ENCODE peak calls at places on chromosomes 7 and 10, in nine cellular contexts. T is heart left ventricle, R is kidney epithelial cell, Q is BJ, C is heart right ventricle, P is SK-N-SH, E is cardiac muscle cell, V is IMR-90, A is ovary. U is an unnamed sample. For H3K36me3, the result is how much of the 10 kb centered on the place peaks cover.

GRCh38 chr10:49837096-49837495 is 75.0 kb upstream of the OGDHL start:
- DNase-seq in T (no peak), R (peak), Q (no peak), C (no peak), P (no peak), E (no peak), V (peak), A (no peak), U (no peak)

GRCh38 chr7:154698726-154699291 is 304.1 kb downstream of the PAXIP1 start:
- DNase-seq in T (no peak), R (no peak), Q (no peak), C (no peak), P (peak), E (no peak), V (no peak), A (no peak), U (no peak)

GRCh38 chr7:15795371-15795770 is 108.9 kb upstream of the MEOX2 start:
- DNase-seq in T (peak), R (no peak), Q (no peak), C (no peak), P (no peak), E (no peak), V (no peak), A (no peak), U (no peak)

GRCh38 chr10:93757136-93757535 is 600 bp upstream of the LGI1 start:
- DNase-seq in T (no peak), R (no peak), Q (no peak), C (no peak), P (no peak), E (no peak), V (no peak), A (no peak), U (no peak)

GRCh38 chr7:68700414-68700813 is 897.9 kb upstream of the AUTS2 start:
- DNase-seq in T (no peak), R (no peak), Q (no peak), C (no peak), P (no peak), E (no peak), V (peak), A (no peak), U (no peak)

GRCh38 chr10:90181251-90181691 is 479.9 kb downstream of the KIF20B start:
- DNase-seq in T (no peak), R (no peak), Q (no peak), C (no peak), P (no peak), E (peak), V (no peak), A (no peak), U (no peak)

GRCh38 chr7:106855540-106856132 is 9.4 kb upstream of the PIK3CG start:
- DNase-seq in T (no peak), R (no peak), Q (no peak), C (no peak), P (no peak), E (no peak), V (no peak), A (no peak), U (no peak)

GRCh38 chr10:15469066-15469465 is 98.0 kb upstream of the FAM171A1 start:
- DNase-seq in T (no peak), R (no peak), Q (no peak), C (no peak), P (no peak), E (no peak), V (no peak), A (no peak), U (no peak)

GRCh38 chr7:2069472-2069860 is 163.3 kb downstream of the MAD1L1 start:
- DNase-seq in T (no peak), R (no peak), Q (no peak), C (no peak), P (no peak), E (peak), V (peak), A (no peak), U (no peak)

GRCh38 chr7:2066251-2066919 is 166.4 kb downstream of the MAD1L1 start:
- DNase-seq in T (no peak), R (no peak), Q (no peak), C (no peak), P (peak), E (no peak), V (no peak), A (no peak), U (no peak)

GRCh38 chr7:2070151-2070763 is 162.5 kb downstream of the MAD1L1 start:
- DNase-seq in T (no peak), R (no peak), Q (no peak), C (no peak), P (no peak), E (no peak), V (no peak), A (no peak), U (no peak)

GRCh38 chr7:2071133-2071832 is 161.5 kb downstream of the MAD1L1 start:
- DNase-seq in T (no peak), R (no peak), Q (no peak), C (no peak), P (no peak), E (no peak), V (no peak), A (no peak), U (no peak)

DNA sequence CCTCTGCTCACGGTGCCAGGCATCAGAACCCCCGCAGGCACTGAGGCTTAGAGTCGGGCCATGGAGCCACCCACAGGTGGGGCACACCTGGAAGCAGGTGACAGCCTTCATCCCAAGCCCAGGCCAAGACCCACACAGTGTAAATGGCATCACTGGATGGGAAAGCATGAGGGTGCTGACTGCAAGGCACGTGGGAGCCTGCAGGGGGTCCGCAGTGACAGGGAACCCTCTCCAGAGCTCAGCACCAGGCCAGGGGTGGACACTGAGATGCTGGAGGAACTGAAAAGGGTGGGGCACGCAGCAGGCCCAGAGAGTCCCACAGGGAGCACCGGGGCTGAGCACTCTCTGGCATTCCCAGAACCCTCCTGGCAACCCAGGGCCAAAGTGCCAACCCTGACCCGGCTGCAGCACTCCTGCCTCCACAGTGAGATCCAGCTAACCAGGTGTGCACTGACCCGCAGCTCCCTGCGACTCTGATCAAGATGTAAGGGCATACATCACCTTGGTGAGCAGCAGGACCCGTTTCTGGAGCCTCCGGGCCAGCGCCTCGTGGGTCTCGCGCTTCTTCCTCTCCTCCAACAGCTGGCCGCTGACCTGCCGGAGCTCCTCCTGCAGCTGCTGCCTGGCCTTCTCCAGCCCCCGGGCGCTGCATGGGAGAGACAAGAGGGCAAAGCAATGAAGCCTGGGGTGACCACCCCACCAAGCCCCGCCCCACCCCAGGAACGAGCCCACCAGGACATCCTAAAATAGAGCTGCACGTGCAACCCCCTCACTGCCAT is 163.9 kb downstream of the MAD1L1 start:
- DNase-seq in T (no peak), R (no peak), Q (no peak), C (no peak), P (peak), E (no peak), V (no peak), A (no peak), U (no peak)
- TF ChIP-seq CTCF in T (no peak), R (no peak), Q (no peak), C (no peak), P (peak), E (no peak), V (no peak), A (no peak), U (no peak)

DNA sequence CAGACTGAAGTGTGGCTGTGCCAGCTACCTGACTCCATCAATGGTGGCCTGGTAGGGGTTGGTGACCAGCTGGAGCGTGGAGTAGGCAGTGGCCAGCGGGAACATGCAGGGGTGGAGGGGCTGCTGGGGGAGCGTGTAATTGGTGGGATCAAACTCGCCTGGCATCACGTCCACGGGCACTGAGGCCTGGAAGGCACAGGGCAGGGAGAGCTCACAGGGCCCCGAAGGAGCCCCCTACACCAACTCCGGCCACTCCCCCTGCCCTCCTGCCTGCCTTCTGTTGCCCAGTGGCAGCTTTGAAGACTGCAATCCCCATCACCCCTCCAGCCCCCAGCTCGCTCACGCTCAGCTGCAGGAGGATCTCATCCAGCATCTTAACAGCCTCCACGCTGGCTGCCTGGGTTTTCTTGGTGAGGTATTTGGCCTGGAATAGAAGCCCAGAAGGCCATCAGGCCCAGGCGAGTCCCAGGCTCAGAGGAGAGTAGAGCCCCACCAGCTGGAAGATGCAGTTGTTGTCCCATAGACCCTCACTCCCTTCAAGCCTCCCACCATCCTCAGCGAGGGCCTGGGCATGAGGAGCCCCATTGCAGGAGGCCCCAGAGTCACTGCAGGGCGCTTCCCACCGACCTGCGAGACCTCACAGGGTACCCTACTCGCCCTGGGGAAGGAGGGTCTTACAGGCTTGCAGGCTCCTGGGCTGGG is 7.1 kb downstream of the POLD2 start:
- DNase-seq in T (peak), R (no peak), Q (no peak), C (no peak), P (peak), E (no peak), V (no peak), A (no peak), U (no peak)
- H3K36me3 ChIP-seq in T (half or more), R (under half), Q (under half), C (half or more), P (half or more), E (under half), V (under half), A (under half), U (under half)

DNA sequence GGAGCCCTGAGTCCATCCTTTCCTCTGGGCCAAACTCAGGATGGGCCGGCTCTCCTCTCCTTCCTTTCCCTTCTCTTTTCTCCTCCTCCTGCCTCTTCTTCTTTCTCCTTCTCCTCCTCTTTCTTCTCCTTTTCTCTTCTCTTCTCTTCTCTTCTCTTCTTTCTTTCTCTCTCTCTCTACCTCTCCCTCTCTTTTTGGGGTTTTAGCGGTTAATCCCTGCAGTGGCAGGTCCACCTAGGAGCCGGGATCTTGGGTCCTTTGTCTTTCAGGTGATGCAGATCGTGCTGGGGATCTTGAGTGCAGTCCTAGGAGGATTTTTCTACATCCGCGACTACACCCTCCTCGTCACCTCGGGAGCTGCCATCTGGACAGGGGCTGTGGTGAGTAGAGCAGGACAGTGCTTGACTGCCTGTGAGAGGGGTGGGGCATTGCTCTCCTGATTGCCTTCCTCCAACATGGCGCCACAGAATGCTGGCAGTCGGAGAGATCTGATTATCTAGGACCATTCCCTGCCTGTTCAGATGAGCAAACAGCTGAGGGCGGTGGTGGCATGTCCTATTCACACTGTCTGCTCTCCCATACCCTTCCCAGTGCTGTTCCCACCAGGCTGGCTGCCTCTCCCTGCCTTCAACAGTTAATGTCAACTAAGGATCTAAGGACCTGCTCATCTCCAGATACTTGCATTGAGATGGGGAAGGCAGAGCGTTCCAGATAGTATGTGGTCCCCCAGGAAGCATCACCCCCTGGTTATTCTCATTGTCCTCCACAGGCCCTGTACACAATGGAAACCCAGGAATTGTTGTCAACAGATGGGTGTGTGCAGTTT is 1.6 kb downstream of the TMEM176A start:
- DNase-seq in T (no peak), R (no peak), Q (no peak), C (no peak), P (no peak), E (no peak), V (no peak), A (no peak), U (no peak)
- H3K4me3 ChIP-seq in T (no peak), R (no peak), Q (no peak), C (no peak), P (no peak), E (no peak), V (no peak), A (no peak), U (no peak)

GRCh38 chr7:36131026-36131425 is 22.0 kb upstream of the EEPD1 start:
- DNase-seq in T (no peak), R (no peak), Q (no peak), C (no peak), P (no peak), E (no peak), V (peak), A (no peak), U (no peak)

GRCh38 chr7:36130236-36130945 is 22.7 kb upstream of the EEPD1 start:
- DNase-seq in T (no peak), R (no peak), Q (no peak), C (no peak), P (no peak), E (no peak), V (no peak), A (no peak), U (no peak)

GRCh38 chr7:36129048-36129534 is 24.0 kb upstream of the EEPD1 start:
- DNase-seq in T (no peak), R (no peak), Q (no peak), C (no peak), P (no peak), E (peak), V (peak), A (no peak), U (no peak)

GRCh38 chr7:36131499-36131898 is 21.6 kb upstream of the EEPD1 start:
- DNase-seq in T (no peak), R (no peak), Q (no peak), C (no peak), P (no peak), E (no peak), V (no peak), A (no peak), U (no peak)

DNA sequence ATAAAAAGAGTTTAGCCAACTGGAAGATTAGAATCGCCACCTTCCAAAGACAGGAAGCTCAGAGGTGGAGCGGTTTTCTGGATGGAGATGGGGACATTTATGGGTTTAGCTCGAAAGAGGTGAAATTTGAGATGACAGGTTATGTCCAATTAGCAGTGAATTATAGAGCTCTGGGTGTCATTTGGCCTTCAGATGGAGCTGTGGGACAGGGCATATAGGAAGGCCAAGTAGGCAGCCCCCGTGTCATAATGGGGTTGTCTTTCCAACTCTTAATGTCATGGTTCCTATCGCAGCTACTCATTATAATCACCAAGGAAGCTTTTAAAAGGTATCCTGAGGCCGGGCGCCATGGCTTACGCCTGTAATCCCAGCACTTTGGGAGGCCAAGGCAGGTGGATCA is 21.0 kb upstream of the EEPD1 start:
- DNase-seq in T (no peak), R (no peak), Q (no peak), C (no peak), P (no peak), E (no peak), V (no peak), A (no peak), U (no peak)
- TF ChIP-seq CTCF in T (no peak), R (no peak), Q (no peak), C (no peak), P (no peak), E (no peak), V (no peak), A (no peak), U (no peak)

DNA sequence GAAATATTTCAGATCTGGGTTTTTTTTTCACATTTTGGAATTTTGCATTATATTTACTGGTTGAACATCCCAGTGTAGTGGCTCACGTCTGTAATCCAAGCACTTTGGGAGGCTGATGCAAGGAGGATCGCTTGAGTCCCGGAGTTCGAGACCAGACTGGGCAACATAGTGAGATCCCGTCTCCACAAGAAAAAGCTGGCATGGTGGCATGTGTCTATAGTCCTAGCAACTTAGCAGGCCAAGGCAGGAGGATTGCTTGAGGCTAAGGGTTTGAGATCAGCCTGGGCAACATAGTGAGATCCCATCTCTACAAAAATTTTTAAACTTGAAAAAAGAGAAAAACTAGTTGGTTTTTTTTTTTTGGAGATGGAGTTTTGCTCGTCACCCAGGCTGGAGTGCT is 6.0 kb downstream of the RFC2 start:
- DNase-seq in T (no peak), R (no peak), Q (no peak), C (no peak), P (no peak), E (no peak), V (no peak), A (no peak), U (no peak)
- H3K36me3 ChIP-seq in T (half or more), R (under half), Q (under half), C (half or more), P (under half), E (under half), V (under half), A (under half), U (under half)

DNA sequence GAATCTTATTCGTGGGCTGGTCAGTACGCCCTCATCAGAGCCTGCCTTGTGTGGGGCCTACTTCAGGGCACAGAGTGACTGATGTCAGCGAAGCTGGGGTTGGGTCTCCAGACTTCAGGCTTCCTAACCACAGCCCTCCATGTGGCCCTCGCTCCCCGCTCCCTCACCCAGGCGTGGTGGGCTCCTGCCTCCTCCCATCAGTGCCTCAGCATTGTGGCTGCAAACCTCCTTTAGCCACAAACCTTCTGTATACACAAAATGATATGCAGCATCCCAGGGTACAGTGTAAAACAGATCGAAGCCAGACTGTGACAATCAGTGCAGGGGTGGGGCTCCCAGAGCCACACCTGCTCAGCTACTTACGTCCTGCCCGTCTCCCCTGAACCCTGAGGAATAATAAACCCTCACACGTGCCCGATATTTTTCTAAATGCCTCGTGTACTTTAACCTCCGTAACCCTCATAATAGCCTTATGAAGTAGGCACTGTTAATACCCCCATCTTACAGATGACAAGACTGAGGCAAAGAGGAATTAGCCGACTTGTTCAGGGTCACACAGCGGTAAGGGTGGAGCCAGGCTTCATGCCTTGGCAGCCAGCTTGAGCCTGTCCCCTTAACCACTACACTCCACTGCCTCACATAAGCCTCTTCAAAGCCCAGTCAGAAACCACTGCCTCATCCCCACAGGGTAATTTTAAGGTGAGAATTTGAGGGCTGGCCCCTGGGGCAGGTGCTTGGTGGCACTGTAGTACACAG is 7.3 kb upstream of the C10orf105 start:
- DNase-seq in T (no peak), R (no peak), Q (no peak), C (no peak), P (no peak), E (no peak), V (no peak), A (no peak), U (peak)
- H3K4me3 ChIP-seq in T (no peak), R (no peak), Q (no peak), C (no peak), P (no peak), E (no peak), V (no peak), A (no peak), U (no peak)